ENCODE peak calls at places on chromosomes 11 and 22, in six cellular contexts. X is SK-N-SH, B is HCT116, O is HepG2, T is K562, R is GM12878. Q is an unnamed sample.

GRCh38 chr22:38655532-38656255 is 498 bp downstream of the FAM227A start:
- DNase-seq in O (no peak), X (peak; percentile 26), T (no peak), R (no peak), B (no peak), Q (no peak)

GRCh38 chr22:36471341-36471821 is 10.1 kb downstream of the TXN2 start:
- DNase-seq in O (no peak), T (no peak), B (no peak), X (no peak), R (no peak), Q (no peak)

GRCh38 chr22:49108636-49109315 is 718.9 kb downstream of the BRD1 start:
- DNase-seq in T (no peak), R (no peak), B (no peak), O (no peak), X (no peak), Q (no peak)

GRCh38 chr11:2374456-2375201 is 2.5 kb upstream of the CD81 start:
- DNase-seq in B (no peak), X (no peak), R (no peak), O (no peak), T (no peak), Q (no peak)

GRCh38 chr11:29306527-29306926 is 710.3 kb downstream of the KCNA4 start:
- DNase-seq in R (no peak), T (no peak), X (no peak), O (no peak), B (no peak), Q (no peak)

GRCh38 chr22:40533712-40534378 is 102.7 kb downstream of the MRTFA start:
- DNase-seq in R (peak; percentile 74), O (no peak), T (peak; percentile 39), X (no peak), B (no peak), Q (no peak)

GRCh38 chr11:57543601-57544000 is 6.2 kb downstream of the SMTNL1 start:
- DNase-seq in O (no peak), R (no peak), B (no peak), X (no peak), T (no peak), Q (no peak)

GRCh38 chr22:36198936-36199616 is 2.5 kb downstream of the APOL4 start:
- DNase-seq in X (no peak), T (no peak), R (no peak), B (no peak), O (peak; percentile 24), Q (no peak)

GRCh38 chr11:101034076-101034475 is 95.5 kb downstream of the PGR start:
- DNase-seq in B (no peak), R (no peak), O (no peak), X (no peak), T (no peak), Q (no peak)

GRCh38 chr11:15603208-15603607 is 488.5 kb downstream of the INSC start:
- DNase-seq in B (no peak), X (no peak), R (no peak), T (no peak), O (no peak), Q (no peak)

GRCh38 chr22:24146190-24146616 is 35.1 kb upstream of the SUSD2 start:
- DNase-seq in T (peak; percentile 36), B (no peak), R (no peak), X (peak; percentile 50), O (peak; percentile 80), Q (no peak)

GRCh38 chr11:62461740-62462522 is 43.1 kb downstream of the SCGB1A1 start:
- DNase-seq in R (no peak), O (no peak), X (no peak), B (no peak), T (peak; percentile 59), Q (no peak)

GRCh38 chr11:128607819-128608218 is 20.5 kb upstream of the ETS1 start:
- DNase-seq in T (no peak), O (no peak), R (no peak), X (no peak), B (no peak), Q (no peak)

GRCh38 chr22:41915035-41915782 is at the start of gene SHISA8:
- DNase-seq in O (no peak), X (peak; percentile 70), R (no peak), T (no peak), B (no peak), Q (no peak)

GRCh38 chr22:45864959-45865496 is 111.9 kb downstream of the WNT7B start:
- DNase-seq in R (no peak), B (no peak), X (no peak), O (no peak), T (no peak), Q (no peak)

GRCh38 chr11:72002841-72003775 is 4.4 kb downstream of the IL18BP start:
- DNase-seq in T (peak; percentile 52), R (no peak), O (no peak), B (no peak), X (no peak), Q (no peak)

GRCh38 chr11:134069426-134069921 is 602 bp downstream of the JAM3 start:
- DNase-seq in X (peak; percentile 75), R (no peak), T (no peak), B (no peak), O (no peak), Q (no peak)

GRCh38 chr11:87740968-87741367 is 434.3 kb downstream of the RAB38 start:
- DNase-seq in R (no peak), B (no peak), O (no peak), T (no peak), X (no peak), Q (no peak)

GRCh38 chr11:113373306-113373705 is 14.3 kb upstream of the ANKK1 start:
- DNase-seq in X (no peak), R (no peak), B (no peak), T (no peak), O (no peak), Q (no peak)

GRCh38 chr11:121473064-121473777 is 20.5 kb upstream of the SORL1-AS1 start:
- DNase-seq in T (no peak), O (no peak), X (no peak), R (no peak), B (no peak), Q (no peak)

GRCh38 chr11:96254087-96254486 is 88.9 kb downstream of the MAML2 start:
- DNase-seq in O (peak; percentile 52), X (no peak), B (no peak), R (peak; percentile 91), T (no peak), Q (no peak)

GRCh38 chr22:50271519-50271970 is 1.4 kb upstream of the MAPK11 start:
- DNase-seq in T (peak; percentile 82), R (no peak), B (no peak), X (peak; percentile 93), O (peak; percentile 34), Q (no peak)

GRCh38 chr22:37416389-37416788 is 10.9 kb downstream of the ELFN2 start:
- DNase-seq in B (no peak), X (no peak), R (no peak), O (no peak), T (no peak), Q (no peak)

GRCh38 chr11:21142007-21142406 is 472.6 kb downstream of the NELL1 start:
- DNase-seq in O (no peak), B (no peak), X (peak; percentile 7), R (no peak), T (no peak), Q (no peak)

GRCh38 chr11:128244896-128245295 is 342.5 kb downstream of the ETS1 start:
- DNase-seq in R (no peak), O (no peak), B (no peak), T (no peak), X (no peak), Q (no peak)

GRCh38 chr11:78338138-78338537 is 79.5 kb downstream of the GAB2 start:
- DNase-seq in T (no peak), X (no peak), B (no peak), O (no peak), R (no peak), Q (no peak)
- TF ChIP-seq SIN3A in T (no peak), X (no peak), B (no peak), O (no peak), R (no peak), Q (no peak)

GRCh38 chr11:70931430-70931829 is 320.9 kb downstream of the SHANK2 start:
- DNase-seq in O (no peak), X (no peak), T (no peak), R (no peak), B (no peak), Q (no peak)
- TF ChIP-seq REST in O (no peak), X (no peak), T (no peak), R (no peak), B (no peak), Q (no peak)

DNA sequence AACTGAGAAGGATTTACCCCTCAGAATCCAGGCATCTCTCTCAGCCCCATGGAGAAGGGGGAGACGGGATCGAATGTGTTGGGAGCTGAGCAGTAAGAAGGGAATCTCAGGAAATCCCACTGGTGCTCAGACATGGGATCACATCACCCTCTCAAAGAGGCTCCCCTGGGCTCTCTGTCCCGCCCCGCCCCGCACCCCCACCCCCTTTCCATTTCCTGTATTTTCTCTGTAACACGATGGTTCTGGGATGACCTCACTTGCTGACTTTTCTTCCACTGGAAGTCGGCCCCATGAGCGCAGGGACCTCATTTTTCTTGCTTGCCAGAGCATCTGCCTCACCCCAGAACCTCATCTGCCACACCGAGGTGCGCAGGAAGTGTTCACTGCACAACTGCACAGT is 100.1 kb downstream of the RPS6KA4 start:
- DNase-seq in X (no peak), T (no peak), B (no peak), R (no peak), O (no peak), Q (no peak)
- TF ChIP-seq SIN3A in X (no peak), T (no peak), B (no peak), R (no peak), O (no peak), Q (no peak)

GRCh38 chr11:8870461-8871282 is 40.3 kb upstream of the AKIP1 start:
- DNase-seq in B (peak; percentile 68), X (peak; percentile 91), T (peak; percentile 10), R (no peak), O (no peak), Q (no peak)
- TF ChIP-seq REST in B (no peak), X (no peak), T (no peak), R (no peak), O (no peak), Q (no peak)

GRCh38 chr22:43147821-43148220 is 3.5 kb upstream of the TSPO start:
- DNase-seq in X (no peak), T (no peak), R (no peak), O (no peak), B (no peak), Q (no peak)
- TF ChIP-seq SIN3A in X (no peak), T (no peak), R (no peak), O (no peak), B (no peak), Q (no peak)

GRCh38 chr11:117910941-117911630 is 18.1 kb downstream of the TMPRSS13 start:
- DNase-seq in R (no peak), O (no peak), X (no peak), B (no peak), T (no peak), Q (no peak)
- TF ChIP-seq REST in R (no peak), O (no peak), X (no peak), B (no peak), T (no peak), Q (no peak)